ENCODE peak calls at places on chromosomes 11 and 22, in six cellular contexts. One of them, this sample, is unnamed.

GRCh38 chr11:12840871-12841516 is 166.8 kb downstream of the TEAD1 start:
- DNase-seq in lower lobe of right lung: no peak
- DNase-seq in PC-9: no peak
- DNase-seq in H1: no peak
- DNase-seq in astrocyte of the cerebellum: no peak
- DNase-seq in upper lobe of right lung: no peak
- DNase-seq in this sample: no peak

GRCh38 chr11:62012451-62013265 is 45.2 kb upstream of the FTH1 start:
- DNase-seq in lower lobe of right lung: no peak
- DNase-seq in PC-9: peak; percentile 87
- DNase-seq in H1: no peak
- DNase-seq in astrocyte of the cerebellum: no peak
- DNase-seq in upper lobe of right lung: peak; percentile 57
- DNase-seq in this sample: no peak

GRCh38 chr22:17931400-17931825 is 92.9 kb downstream of the MICAL3 start:
- DNase-seq in lower lobe of right lung: no peak
- DNase-seq in PC-9: no peak
- DNase-seq in H1: no peak
- DNase-seq in astrocyte of the cerebellum: no peak
- DNase-seq in upper lobe of right lung: no peak
- DNase-seq in this sample: no peak

GRCh38 chr11:96259053-96259837 is 83.8 kb downstream of the MAML2 start:
- DNase-seq in lower lobe of right lung: no peak
- DNase-seq in PC-9: peak; percentile 98
- DNase-seq in H1: no peak
- DNase-seq in astrocyte of the cerebellum: no peak
- DNase-seq in upper lobe of right lung: no peak
- DNase-seq in this sample: peak; percentile 56

GRCh38 chr22:48661984-48662383 is 1165.7 kb downstream of the BRD1 start:
- DNase-seq in lower lobe of right lung: no peak
- DNase-seq in PC-9: no peak
- DNase-seq in H1: no peak
- DNase-seq in astrocyte of the cerebellum: no peak
- DNase-seq in upper lobe of right lung: no peak
- DNase-seq in this sample: no peak

GRCh38 chr22:37884420-37884819 is 21.7 kb upstream of the MICALL1 start:
- DNase-seq in lower lobe of right lung: no peak
- DNase-seq in PC-9: no peak
- DNase-seq in H1: no peak
- DNase-seq in astrocyte of the cerebellum: no peak
- DNase-seq in upper lobe of right lung: no peak
- DNase-seq in this sample: no peak

GRCh38 chr11:128476729-128477128 is 110.6 kb downstream of the ETS1 start:
- DNase-seq in lower lobe of right lung: no peak
- DNase-seq in PC-9: no peak
- DNase-seq in H1: no peak
- DNase-seq in astrocyte of the cerebellum: no peak
- DNase-seq in upper lobe of right lung: no peak
- DNase-seq in this sample: no peak

GRCh38 chr11:18106688-18107087 is 806 bp upstream of the SAAL1 start:
- DNase-seq in lower lobe of right lung: no peak
- DNase-seq in PC-9: no peak
- DNase-seq in H1: no peak
- DNase-seq in astrocyte of the cerebellum: no peak
- DNase-seq in upper lobe of right lung: no peak
- DNase-seq in this sample: no peak

GRCh38 chr22:49638788-49639187 is 188.9 kb downstream of the BRD1 start:
- DNase-seq in lower lobe of right lung: no peak
- DNase-seq in PC-9: no peak
- DNase-seq in H1: no peak
- DNase-seq in astrocyte of the cerebellum: peak; percentile 8
- DNase-seq in upper lobe of right lung: no peak
- DNase-seq in this sample: no peak

GRCh38 chr11:75246006-75246672 is 5.6 kb downstream of the TPBGL start:
- DNase-seq in lower lobe of right lung: no peak
- DNase-seq in PC-9: no peak
- DNase-seq in H1: no peak
- DNase-seq in astrocyte of the cerebellum: no peak
- DNase-seq in upper lobe of right lung: peak; percentile 42
- DNase-seq in this sample: no peak

DNA sequence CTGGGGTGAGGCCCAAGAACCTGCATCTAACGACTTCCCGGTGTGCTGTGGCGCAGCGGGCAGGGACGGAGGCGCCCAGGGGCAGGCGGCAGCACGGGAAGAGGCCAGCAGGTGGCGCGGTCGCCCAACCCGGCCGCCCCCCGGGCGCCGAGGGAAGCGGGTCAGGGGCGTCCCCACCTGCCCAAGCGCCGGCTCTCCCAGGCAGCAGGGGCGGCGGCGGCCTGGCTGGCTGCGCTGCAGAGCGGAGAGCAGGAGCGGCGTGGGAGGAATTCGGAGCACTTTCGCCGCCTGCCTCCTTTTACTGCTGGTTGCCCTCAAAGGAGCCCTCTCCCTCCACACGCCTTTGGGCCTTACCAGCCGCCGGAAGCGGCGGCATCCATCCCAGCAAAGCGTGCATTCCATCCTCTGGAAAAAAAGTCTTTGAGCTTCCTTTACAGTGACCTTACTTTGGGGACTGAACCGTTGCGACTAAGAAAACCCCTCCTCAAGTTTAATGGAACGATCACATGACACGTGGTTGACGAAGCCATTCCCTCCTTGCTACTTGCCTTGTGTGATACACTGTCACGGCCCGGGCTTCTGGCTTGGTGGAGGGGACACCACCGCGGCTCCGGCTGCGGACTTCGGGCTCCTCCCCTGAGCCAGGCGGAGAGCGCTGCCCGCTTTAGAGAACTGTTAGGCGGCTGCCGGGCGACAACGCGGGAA is 106.8 kb upstream of the CLMP start:
- DNase-seq in lower lobe of right lung: peak; percentile 74
- DNase-seq in PC-9: no peak
- DNase-seq in H1: peak; percentile 46
- DNase-seq in astrocyte of the cerebellum: no peak
- DNase-seq in upper lobe of right lung: peak; percentile 84
- DNase-seq in this sample: no peak
- H3K4me3 ChIP-seq in lower lobe of right lung: peak overlapping the region; percentile 53
- H3K4me3 ChIP-seq in PC-9: peak overlapping the region; percentile 49
- H3K4me3 ChIP-seq in H1: peak overlapping the region; percentile 42
- H3K4me3 ChIP-seq in astrocyte of the cerebellum: peak overlapping the region; percentile 38
- H3K4me3 ChIP-seq in upper lobe of right lung: peak overlapping the region; percentile 41
- H3K4me3 ChIP-seq in this sample: peak overlapping the region; percentile 44

GRCh38 chr11:103829596-103829995 is 206.8 kb upstream of the DDI1 start:
- DNase-seq in lower lobe of right lung: no peak
- DNase-seq in PC-9: no peak
- DNase-seq in H1: no peak
- DNase-seq in astrocyte of the cerebellum: no peak
- DNase-seq in upper lobe of right lung: peak; percentile 52
- DNase-seq in this sample: no peak
- H3K4me3 ChIP-seq in lower lobe of right lung: no peak overlapping the region
- H3K4me3 ChIP-seq in PC-9: no peak overlapping the region
- H3K4me3 ChIP-seq in H1: no peak overlapping the region
- H3K4me3 ChIP-seq in astrocyte of the cerebellum: no peak overlapping the region
- H3K4me3 ChIP-seq in upper lobe of right lung: no peak overlapping the region
- H3K4me3 ChIP-seq in this sample: no peak overlapping the region

GRCh38 chr11:118321386-118322082 is 17.0 kb downstream of the CD3E start:
- DNase-seq in lower lobe of right lung: no peak
- DNase-seq in PC-9: peak; percentile 100
- DNase-seq in H1: no peak
- DNase-seq in astrocyte of the cerebellum: no peak
- DNase-seq in upper lobe of right lung: no peak
- DNase-seq in this sample: no peak

GRCh38 chr11:118314985-118315384 is 10.5 kb downstream of the CD3E start:
- DNase-seq in lower lobe of right lung: no peak
- DNase-seq in PC-9: peak; percentile 98
- DNase-seq in H1: no peak
- DNase-seq in astrocyte of the cerebellum: no peak
- DNase-seq in upper lobe of right lung: no peak
- DNase-seq in this sample: no peak

GRCh38 chr11:118320515-118320914 is 16.0 kb downstream of the CD3E start:
- DNase-seq in lower lobe of right lung: no peak
- DNase-seq in PC-9: no peak
- DNase-seq in H1: no peak
- DNase-seq in astrocyte of the cerebellum: no peak
- DNase-seq in upper lobe of right lung: no peak
- DNase-seq in this sample: no peak

GRCh38 chr11:118319031-118319814 is 14.7 kb downstream of the CD3E start:
- DNase-seq in lower lobe of right lung: no peak
- DNase-seq in PC-9: no peak
- DNase-seq in H1: no peak
- DNase-seq in astrocyte of the cerebellum: no peak
- DNase-seq in upper lobe of right lung: no peak
- DNase-seq in this sample: no peak

GRCh38 chr11:118318112-118319030 is 13.8 kb downstream of the CD3E start:
- DNase-seq in lower lobe of right lung: no peak
- DNase-seq in PC-9: peak; percentile 85
- DNase-seq in H1: no peak
- DNase-seq in astrocyte of the cerebellum: no peak
- DNase-seq in upper lobe of right lung: peak; percentile 82
- DNase-seq in this sample: no peak
- H3K4me3 ChIP-seq in lower lobe of right lung: no peak overlapping the region
- H3K4me3 ChIP-seq in PC-9: no peak overlapping the region
- H3K4me3 ChIP-seq in H1: no peak overlapping the region
- H3K4me3 ChIP-seq in astrocyte of the cerebellum: no peak overlapping the region
- H3K4me3 ChIP-seq in upper lobe of right lung: no peak overlapping the region
- H3K4me3 ChIP-seq in this sample: no peak overlapping the region

GRCh38 chr11:34157163-34157562 is 51.7 kb downstream of the NAT10 start:
- DNase-seq in lower lobe of right lung: no peak
- DNase-seq in PC-9: no peak
- DNase-seq in H1: no peak
- DNase-seq in astrocyte of the cerebellum: no peak
- DNase-seq in upper lobe of right lung: no peak
- DNase-seq in this sample: no peak

GRCh38 chr11:34155759-34156062 is 50.3 kb downstream of the NAT10 start:
- DNase-seq in lower lobe of right lung: no peak
- DNase-seq in PC-9: no peak
- DNase-seq in H1: no peak
- DNase-seq in astrocyte of the cerebellum: no peak
- DNase-seq in upper lobe of right lung: no peak
- DNase-seq in this sample: no peak

GRCh38 chr11:34151916-34152845 is 46.8 kb downstream of the NAT10 start:
- DNase-seq in lower lobe of right lung: peak; percentile 41
- DNase-seq in PC-9: no peak
- DNase-seq in H1: no peak
- DNase-seq in astrocyte of the cerebellum: no peak
- DNase-seq in upper lobe of right lung: no peak
- DNase-seq in this sample: no peak

GRCh38 chr11:34154059-34154875 is 48.8 kb downstream of the NAT10 start:
- DNase-seq in lower lobe of right lung: peak; percentile 49
- DNase-seq in PC-9: no peak
- DNase-seq in H1: no peak
- DNase-seq in astrocyte of the cerebellum: no peak
- DNase-seq in upper lobe of right lung: no peak
- DNase-seq in this sample: no peak

DNA sequence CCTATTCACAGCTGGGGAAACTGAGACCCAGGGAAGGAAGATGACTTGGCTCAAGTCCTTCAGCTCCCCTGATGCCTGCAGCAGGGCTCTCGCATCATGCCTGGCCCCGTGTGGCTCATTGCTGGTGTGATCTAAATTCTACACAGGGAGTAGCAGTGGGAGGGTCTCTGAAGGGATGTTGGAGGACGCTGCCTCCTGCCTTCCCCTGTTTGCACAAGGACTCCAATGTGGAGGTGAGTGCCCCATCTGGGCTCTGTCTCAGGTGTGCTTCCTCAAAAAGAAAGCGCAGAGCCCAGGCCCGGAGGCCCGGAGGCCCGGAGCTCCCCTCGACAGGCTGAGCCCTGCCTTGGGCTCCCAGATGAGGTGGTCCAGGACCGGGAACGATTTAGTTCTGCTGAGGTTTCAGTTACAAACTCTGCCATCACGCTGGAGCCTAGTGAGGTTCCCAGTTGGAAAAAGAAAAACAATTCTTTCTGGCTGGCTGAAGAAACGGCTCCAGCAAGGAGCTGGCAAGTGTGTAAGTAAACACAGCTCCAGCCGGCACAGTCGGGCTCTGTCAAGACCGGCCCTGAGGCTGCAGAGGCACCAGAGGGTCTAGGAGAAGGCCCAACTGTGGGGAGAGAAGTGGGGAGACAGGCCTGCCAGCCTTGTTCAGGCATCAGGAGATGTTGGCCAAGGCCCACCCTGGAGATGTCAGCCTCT is 49.8 kb downstream of the NAT10 start:
- DNase-seq in lower lobe of right lung: peak; percentile 45
- DNase-seq in PC-9: no peak
- DNase-seq in H1: no peak
- DNase-seq in astrocyte of the cerebellum: no peak
- DNase-seq in upper lobe of right lung: no peak
- DNase-seq in this sample: no peak
- H3K4me3 ChIP-seq in lower lobe of right lung: no peak overlapping the region
- H3K4me3 ChIP-seq in PC-9: no peak overlapping the region
- H3K4me3 ChIP-seq in H1: no peak overlapping the region
- H3K4me3 ChIP-seq in astrocyte of the cerebellum: no peak overlapping the region
- H3K4me3 ChIP-seq in upper lobe of right lung: no peak overlapping the region
- H3K4me3 ChIP-seq in this sample: no peak overlapping the region

DNA sequence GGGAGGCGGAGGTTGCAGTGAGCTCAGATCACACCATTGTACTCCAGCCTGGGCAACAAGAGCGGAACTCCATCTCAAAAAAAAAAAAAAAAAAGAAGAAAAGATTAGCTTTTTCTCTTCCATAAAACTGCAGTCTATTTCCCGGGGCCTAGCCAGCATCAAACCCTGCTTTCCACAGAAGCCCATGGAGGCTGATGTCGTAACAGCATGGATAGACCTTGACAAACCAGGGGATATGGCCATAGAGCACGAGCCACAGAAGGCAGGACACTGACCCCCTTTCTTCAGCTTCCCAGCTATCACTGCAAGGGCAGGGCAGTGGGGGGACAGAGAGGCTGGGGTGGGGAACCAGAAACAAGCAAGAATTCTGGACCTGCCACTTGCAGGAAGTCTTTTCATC is 21.5 kb downstream of the HPS4 start:
- DNase-seq in lower lobe of right lung: no peak
- DNase-seq in PC-9: no peak
- DNase-seq in H1: no peak
- DNase-seq in astrocyte of the cerebellum: no peak
- DNase-seq in upper lobe of right lung: no peak
- DNase-seq in this sample: no peak
- H3K4me3 ChIP-seq in lower lobe of right lung: no peak overlapping the region
- H3K4me3 ChIP-seq in PC-9: no peak overlapping the region
- H3K4me3 ChIP-seq in H1: no peak overlapping the region
- H3K4me3 ChIP-seq in astrocyte of the cerebellum: no peak overlapping the region
- H3K4me3 ChIP-seq in upper lobe of right lung: no peak overlapping the region
- H3K4me3 ChIP-seq in this sample: no peak overlapping the region

GRCh38 chr11:33375236-33375635 is 118.1 kb downstream of the HIPK3 start:
- DNase-seq in lower lobe of right lung: no peak
- DNase-seq in PC-9: peak; percentile 5
- DNase-seq in H1: no peak
- DNase-seq in astrocyte of the cerebellum: no peak
- DNase-seq in upper lobe of right lung: no peak
- DNase-seq in this sample: no peak

GRCh38 chr11:33377852-33378385 is 120.7 kb downstream of the HIPK3 start:
- DNase-seq in lower lobe of right lung: no peak
- DNase-seq in PC-9: no peak
- DNase-seq in H1: no peak
- DNase-seq in astrocyte of the cerebellum: no peak
- DNase-seq in upper lobe of right lung: no peak
- DNase-seq in this sample: no peak

GRCh38 chr11:33377100-33377851 is 120.1 kb downstream of the HIPK3 start:
- DNase-seq in lower lobe of right lung: no peak
- DNase-seq in PC-9: no peak
- DNase-seq in H1: no peak
- DNase-seq in astrocyte of the cerebellum: no peak
- DNase-seq in upper lobe of right lung: no peak
- DNase-seq in this sample: no peak

GRCh38 chr11:33376331-33377099 is 119.3 kb downstream of the HIPK3 start:
- DNase-seq in lower lobe of right lung: no peak
- DNase-seq in PC-9: no peak
- DNase-seq in H1: no peak
- DNase-seq in astrocyte of the cerebellum: no peak
- DNase-seq in upper lobe of right lung: no peak
- DNase-seq in this sample: no peak

GRCh38 chr11:33375688-33376311 is 118.6 kb downstream of the HIPK3 start:
- DNase-seq in lower lobe of right lung: no peak
- DNase-seq in PC-9: no peak
- DNase-seq in H1: no peak
- DNase-seq in astrocyte of the cerebellum: no peak
- DNase-seq in upper lobe of right lung: no peak
- DNase-seq in this sample: no peak
- H3K4me3 ChIP-seq in lower lobe of right lung: peak within 1 kb of the TSS; percentile 33
- H3K4me3 ChIP-seq in PC-9: peak within 1 kb of the TSS; percentile 70
- H3K4me3 ChIP-seq in H1: peak within 1 kb of the TSS; percentile 44
- H3K4me3 ChIP-seq in astrocyte of the cerebellum: peak within 1 kb of the TSS; percentile 62
- H3K4me3 ChIP-seq in upper lobe of right lung: peak within 1 kb of the TSS; percentile 33
- H3K4me3 ChIP-seq in this sample: peak within 1 kb of the TSS; percentile 69

This sample was measured in skeletal muscle cell.